ENCODE peak calls at places on chromosomes 7 and 10, in seven cellular contexts. One of them, this sample, is unnamed.
A peak's percentile ranks its signal among the peaks of the same experiment; 100 is the strongest.

GRCh38 chr7:147658392-147658791 is 932.2 kb upstream of the C7orf33 start:
- DNase-seq in HepG2: no peak
- DNase-seq in HCT116: no peak
- DNase-seq in K562: no peak
- DNase-seq in SK-N-SH: peak; percentile 78
- DNase-seq in GM12878: no peak
- DNase-seq in H1: no peak
- DNase-seq in this sample: no peak

GRCh38 chr7:537911-538634 is 18.4 kb upstream of the PDGFA start:
- DNase-seq in HepG2: peak; percentile 81
- DNase-seq in HCT116: peak; percentile 83
- DNase-seq in K562: no peak
- DNase-seq in SK-N-SH: peak; percentile 71
- DNase-seq in GM12878: no peak
- DNase-seq in H1: peak; percentile 61
- DNase-seq in this sample: peak; percentile 55

GRCh38 chr7:118878336-118878735 is 653.8 kb downstream of the ANKRD7 start:
- DNase-seq in HepG2: no peak
- DNase-seq in HCT116: no peak
- DNase-seq in K562: no peak
- DNase-seq in SK-N-SH: no peak
- DNase-seq in GM12878: no peak
- DNase-seq in H1: no peak
- DNase-seq in this sample: no peak

GRCh38 chr10:32244421-32245207 is 102.3 kb downstream of the EPC1 start:
- DNase-seq in HepG2: no peak
- DNase-seq in HCT116: no peak
- DNase-seq in K562: no peak
- DNase-seq in SK-N-SH: no peak
- DNase-seq in GM12878: no peak
- DNase-seq in H1: no peak
- DNase-seq in this sample: no peak

GRCh38 chr10:13526952-13527863 is 1.6 kb downstream of the BEND7 start:
- DNase-seq in HepG2: peak; percentile 53
- DNase-seq in HCT116: peak; percentile 29
- DNase-seq in K562: peak; percentile 5
- DNase-seq in SK-N-SH: no peak
- DNase-seq in GM12878: no peak
- DNase-seq in H1: no peak
- DNase-seq in this sample: no peak

GRCh38 chr10:53765311-53765710 is 992.7 kb upstream of the MBL2 start:
- DNase-seq in HepG2: no peak
- DNase-seq in HCT116: no peak
- DNase-seq in K562: no peak
- DNase-seq in SK-N-SH: no peak
- DNase-seq in GM12878: no peak
- DNase-seq in H1: no peak
- DNase-seq in this sample: no peak

GRCh38 chr10:121665809-121666208 is 67.6 kb upstream of the FGFR2 start:
- DNase-seq in HepG2: no peak
- DNase-seq in HCT116: no peak
- DNase-seq in K562: no peak
- DNase-seq in SK-N-SH: no peak
- DNase-seq in GM12878: no peak
- DNase-seq in H1: no peak
- DNase-seq in this sample: no peak

GRCh38 chr7:121940907-121941306 is 67.9 kb downstream of the PTPRZ1 start:
- DNase-seq in HepG2: no peak
- DNase-seq in HCT116: no peak
- DNase-seq in K562: no peak
- DNase-seq in SK-N-SH: no peak
- DNase-seq in GM12878: no peak
- DNase-seq in H1: no peak
- DNase-seq in this sample: no peak

GRCh38 chr10:13922591-13922990 is 335.8 kb downstream of the PRPF18 start:
- DNase-seq in HepG2: no peak
- DNase-seq in HCT116: no peak
- DNase-seq in K562: no peak
- DNase-seq in SK-N-SH: no peak
- DNase-seq in GM12878: no peak
- DNase-seq in H1: no peak
- DNase-seq in this sample: no peak

GRCh38 chr10:101444058-101444457 is 90.1 kb downstream of the BTRC start:
- DNase-seq in HepG2: peak; percentile 4
- DNase-seq in HCT116: no peak
- DNase-seq in K562: no peak
- DNase-seq in SK-N-SH: no peak
- DNase-seq in GM12878: no peak
- DNase-seq in H1: no peak
- DNase-seq in this sample: peak; percentile 27

GRCh38 chr7:34064511-34065158 is 159.3 kb downstream of the BMPER start:
- DNase-seq in HepG2: no peak
- DNase-seq in HCT116: no peak
- DNase-seq in K562: no peak
- DNase-seq in SK-N-SH: no peak
- DNase-seq in GM12878: no peak
- DNase-seq in H1: no peak
- DNase-seq in this sample: no peak

GRCh38 chr10:132974249-132974796 is 32.0 kb upstream of the CFAP46 start:
- DNase-seq in HepG2: no peak
- DNase-seq in HCT116: no peak
- DNase-seq in K562: no peak
- DNase-seq in SK-N-SH: peak; percentile 29
- DNase-seq in GM12878: no peak
- DNase-seq in H1: no peak
- DNase-seq in this sample: no peak

GRCh38 chr7:4871930-4872675 is 10.3 kb upstream of the PAPOLB start:
- DNase-seq in HepG2: no peak
- DNase-seq in HCT116: no peak
- DNase-seq in K562: peak; percentile 57
- DNase-seq in SK-N-SH: peak; percentile 99
- DNase-seq in GM12878: no peak
- DNase-seq in H1: no peak
- DNase-seq in this sample: no peak

GRCh38 chr7:130293521-130293920 is 560 bp downstream of the CPA4 start:
- DNase-seq in HepG2: no peak
- DNase-seq in HCT116: no peak
- DNase-seq in K562: no peak
- DNase-seq in SK-N-SH: no peak
- DNase-seq in GM12878: no peak
- DNase-seq in H1: no peak
- DNase-seq in this sample: no peak

GRCh38 chr7:97005764-97006145 is 402 bp downstream of the DLX6 start:
- DNase-seq in HepG2: peak; percentile 21
- DNase-seq in HCT116: no peak
- DNase-seq in K562: no peak
- DNase-seq in SK-N-SH: peak; percentile 84
- DNase-seq in GM12878: no peak
- DNase-seq in H1: no peak
- DNase-seq in this sample: no peak

GRCh38 chr7:116271980-116272886 is 61.9 kb downstream of the TES start:
- DNase-seq in HepG2: no peak
- DNase-seq in HCT116: peak; percentile 85
- DNase-seq in K562: no peak
- DNase-seq in SK-N-SH: peak; percentile 7
- DNase-seq in GM12878: no peak
- DNase-seq in H1: no peak
- DNase-seq in this sample: peak; percentile 52

GRCh38 chr7:139853576-139854511 is 24.8 kb downstream of the TBXAS1 start:
- DNase-seq in HepG2: no peak
- DNase-seq in HCT116: no peak
- DNase-seq in K562: peak; percentile 53
- DNase-seq in SK-N-SH: no peak
- DNase-seq in GM12878: no peak
- DNase-seq in H1: no peak
- DNase-seq in this sample: no peak

GRCh38 chr10:28878236-28878970 is 201.1 kb downstream of the BAMBI start:
- DNase-seq in HepG2: no peak
- DNase-seq in HCT116: no peak
- DNase-seq in K562: peak; percentile 56
- DNase-seq in SK-N-SH: no peak
- DNase-seq in GM12878: no peak
- DNase-seq in H1: no peak
- DNase-seq in this sample: no peak

GRCh38 chr7:92768501-92769360 is 67.6 kb downstream of the CDK6 start:
- DNase-seq in HepG2: no peak
- DNase-seq in HCT116: no peak
- DNase-seq in K562: no peak
- DNase-seq in SK-N-SH: peak; percentile 60
- DNase-seq in GM12878: peak; percentile 49
- DNase-seq in H1: no peak
- DNase-seq in this sample: no peak

GRCh38 chr7:13949450-13949849 is 40.0 kb downstream of the ETV1 start:
- DNase-seq in HepG2: no peak
- DNase-seq in HCT116: no peak
- DNase-seq in K562: no peak
- DNase-seq in SK-N-SH: peak; percentile 74
- DNase-seq in GM12878: no peak
- DNase-seq in H1: no peak
- DNase-seq in this sample: no peak

GRCh38 chr7:16083931-16084330 is 337.4 kb downstream of the CRPPA start:
- DNase-seq in HepG2: no peak
- DNase-seq in HCT116: peak; percentile 56
- DNase-seq in K562: no peak
- DNase-seq in SK-N-SH: no peak
- DNase-seq in GM12878: no peak
- DNase-seq in H1: no peak
- DNase-seq in this sample: no peak

GRCh38 chr7:126083014-126083413 is 1153.4 kb upstream of the POT1 start:
- DNase-seq in HepG2: no peak
- DNase-seq in HCT116: no peak
- DNase-seq in K562: no peak
- DNase-seq in SK-N-SH: no peak
- DNase-seq in GM12878: no peak
- DNase-seq in H1: no peak
- DNase-seq in this sample: no peak

GRCh38 chr10:122342293-122343134 is 32.0 kb upstream of the PLEKHA1 start:
- DNase-seq in HepG2: peak; percentile 54
- DNase-seq in HCT116: peak; percentile 39
- DNase-seq in K562: peak; percentile 31
- DNase-seq in SK-N-SH: peak; percentile 63
- DNase-seq in GM12878: no peak
- DNase-seq in H1: peak; percentile 21
- DNase-seq in this sample: peak; percentile 51

GRCh38 chr7:21942955-21943354 is 2.7 kb downstream of the CDCA7L start:
- DNase-seq in HepG2: no peak
- DNase-seq in HCT116: no peak
- DNase-seq in K562: no peak
- DNase-seq in SK-N-SH: no peak
- DNase-seq in GM12878: no peak
- DNase-seq in H1: no peak
- DNase-seq in this sample: no peak

DNA sequence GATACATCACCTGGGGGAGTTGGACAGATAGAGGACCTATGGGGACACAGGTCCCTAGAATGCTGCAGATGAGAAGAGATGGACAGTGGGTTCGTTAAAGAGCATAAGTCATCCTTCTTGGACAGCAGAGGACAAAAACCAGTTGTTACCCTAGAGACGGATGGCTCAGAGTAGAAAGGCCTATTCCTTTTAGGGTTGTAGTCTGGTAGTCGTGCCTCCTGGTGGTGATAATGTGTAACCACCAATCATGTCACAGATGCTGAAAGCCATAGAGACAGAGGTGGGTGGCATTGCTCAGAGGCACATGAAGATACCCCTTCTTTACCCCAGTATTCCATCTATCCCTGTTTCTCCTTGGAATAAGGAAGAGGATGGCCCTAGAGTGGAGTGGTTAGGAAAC is 554.6 kb downstream of the SORCS1 start:
- DNase-seq in HepG2: no peak
- DNase-seq in HCT116: no peak
- DNase-seq in K562: peak; percentile 1
- DNase-seq in SK-N-SH: peak; percentile 8
- DNase-seq in GM12878: no peak
- DNase-seq in H1: no peak
- DNase-seq in this sample: no peak
- TF ChIP-seq JUND in HepG2: no peak
- TF ChIP-seq JUND in HCT116: no peak
- TF ChIP-seq JUND in K562: no peak
- TF ChIP-seq JUND in SK-N-SH: no peak
- TF ChIP-seq JUND in GM12878: no peak
- TF ChIP-seq JUND in H1: no peak
- TF ChIP-seq JUND in this sample: no peak

GRCh38 chr7:128713794-128714193 is 25.4 kb upstream of the CALU start:
- DNase-seq in HepG2: no peak
- DNase-seq in HCT116: no peak
- DNase-seq in K562: no peak
- DNase-seq in SK-N-SH: no peak
- DNase-seq in GM12878: no peak
- DNase-seq in H1: no peak
- DNase-seq in this sample: no peak

GRCh38 chr7:128710391-128710930 is 28.7 kb upstream of the CALU start:
- DNase-seq in HepG2: no peak
- DNase-seq in HCT116: no peak
- DNase-seq in K562: no peak
- DNase-seq in SK-N-SH: no peak
- DNase-seq in GM12878: no peak
- DNase-seq in H1: no peak
- DNase-seq in this sample: no peak

GRCh38 chr7:128718967-128719642 is 20.1 kb upstream of the CALU start:
- DNase-seq in HepG2: no peak
- DNase-seq in HCT116: no peak
- DNase-seq in K562: no peak
- DNase-seq in SK-N-SH: no peak
- DNase-seq in GM12878: no peak
- DNase-seq in H1: no peak
- DNase-seq in this sample: no peak

DNA sequence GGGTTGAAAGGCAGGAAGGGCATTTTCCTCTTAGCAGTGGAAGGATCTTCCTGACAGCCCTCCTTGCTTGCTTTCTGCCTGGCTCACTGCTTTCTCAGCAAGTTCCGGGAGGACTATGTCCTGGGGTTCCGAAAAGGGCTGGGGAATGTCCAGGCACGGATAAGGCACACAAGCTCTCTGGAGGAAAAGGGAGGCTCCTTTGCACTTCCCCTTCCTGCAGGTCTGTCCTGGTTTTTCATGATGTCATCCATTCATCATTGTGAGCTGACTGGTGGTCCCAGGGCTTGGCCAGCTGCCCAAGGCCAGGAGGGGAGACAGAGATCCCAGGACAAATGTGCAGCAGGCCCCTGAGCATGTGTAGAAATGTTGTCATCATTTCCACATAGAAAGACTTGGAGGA is 24.1 kb upstream of the CALU start:
- DNase-seq in HepG2: no peak
- DNase-seq in HCT116: no peak
- DNase-seq in K562: no peak
- DNase-seq in SK-N-SH: no peak
- DNase-seq in GM12878: no peak
- DNase-seq in H1: no peak
- DNase-seq in this sample: no peak
- TF ChIP-seq JUND in HepG2: no peak
- TF ChIP-seq JUND in HCT116: no peak
- TF ChIP-seq JUND in K562: no peak
- TF ChIP-seq JUND in SK-N-SH: no peak
- TF ChIP-seq JUND in GM12878: no peak
- TF ChIP-seq JUND in H1: no peak
- TF ChIP-seq JUND in this sample: no peak

GRCh38 chr7:1952169-1952760 is 280.5 kb downstream of the MAD1L1 start:
- DNase-seq in HepG2: no peak
- DNase-seq in HCT116: no peak
- DNase-seq in K562: no peak
- DNase-seq in SK-N-SH: no peak
- DNase-seq in GM12878: no peak
- DNase-seq in H1: no peak
- DNase-seq in this sample: no peak
- TF ChIP-seq JUND in HepG2: no peak
- TF ChIP-seq JUND in HCT116: no peak
- TF ChIP-seq JUND in K562: no peak
- TF ChIP-seq JUND in SK-N-SH: no peak
- TF ChIP-seq JUND in GM12878: no peak
- TF ChIP-seq JUND in H1: no peak
- TF ChIP-seq JUND in this sample: no peak

GRCh38 chr10:92753865-92754264 is 64.1 kb downstream of the HHEX start:
- DNase-seq in HepG2: no peak
- DNase-seq in HCT116: no peak
- DNase-seq in K562: peak; percentile 76
- DNase-seq in SK-N-SH: no peak
- DNase-seq in GM12878: no peak
- DNase-seq in H1: no peak
- DNase-seq in this sample: no peak
- TF ChIP-seq JUND in HepG2: no peak
- TF ChIP-seq JUND in HCT116: no peak
- TF ChIP-seq JUND in K562: no peak
- TF ChIP-seq JUND in SK-N-SH: no peak
- TF ChIP-seq JUND in GM12878: no peak
- TF ChIP-seq JUND in H1: no peak
- TF ChIP-seq JUND in this sample: no peak